ENCODE peak calls at places on chromosomes 16 and 17, in four cellular contexts. A is IMR-90; S is cardiac muscle cell; T is activated CD8-positive, alpha-beta T cell treated with anti-CD3 and anti-CD28 coated beads for 36 hours. H is an unnamed sample.

GRCh38 chr17:8470447-8471047 is 34.9 kb downstream of the NDEL1 start:
- DNase-seq in T (no peak), S (peak), A (no peak), H (no peak)

GRCh38 chr17:33302394-33302793 is 9.3 kb upstream of the ASIC2 start:
- DNase-seq in S (no peak), T (no peak), A (no peak), H (no peak)

GRCh38 chr17:79435296-79435695 is 175.6 kb downstream of the RBFOX3 start:
- DNase-seq in T (no peak), S (no peak), A (no peak), H (no peak)

GRCh38 chr17:80164185-80164584 is 5.6 kb upstream of the CARD14 start:
- DNase-seq in T (no peak), A (no peak), S (no peak), H (no peak)

GRCh38 chr16:24257965-24258364 is 1.8 kb downstream of the CACNG3 start:
- DNase-seq in A (no peak), T (no peak), S (peak), H (no peak)

GRCh38 chr17:16003841-16004240 is 4.2 kb downstream of the TTC19 start:
- DNase-seq in T (no peak), A (no peak), S (no peak), H (no peak)

GRCh38 chr17:81131486-81132196 is 33.7 kb upstream of the PVALEF start:
- DNase-seq in T (no peak), S (no peak), A (no peak), H (no peak)

GRCh38 chr16:31333686-31334649 is 21.0 kb upstream of the ITGAX start:
- DNase-seq in A (peak), S (peak), T (peak), H (peak)

GRCh38 chr17:15935891-15936290 is 9.0 kb upstream of the ADORA2B start:
- DNase-seq in T (no peak), S (no peak), A (no peak), H (no peak)

GRCh38 chr17:77602062-77602746 is 356.3 kb upstream of the TNRC6C start:
- DNase-seq in A (peak), S (peak), T (no peak), H (no peak)

GRCh38 chr17:45971698-45972141 is 27.3 kb upstream of the STH start:
- DNase-seq in A (no peak), T (no peak), S (no peak), H (no peak)

GRCh38 chr16:27241658-27242057 is 26.9 kb downstream of the NSMCE1 start:
- DNase-seq in T (no peak), S (no peak), A (peak), H (no peak)

GRCh38 chr17:2011421-2012371 is 13.4 kb downstream of the RTN4RL1 start:
- DNase-seq in A (no peak), T (no peak), S (peak), H (no peak)

GRCh38 chr17:70054961-70055360 is 20.1 kb upstream of the KCNJ16 start:
- DNase-seq in S (no peak), T (no peak), A (no peak), H (no peak)

GRCh38 chr17:79840204-79840988 is 1.2 kb upstream of the CBX4 start:
- DNase-seq in A (peak), S (peak), T (peak), H (no peak)

GRCh38 chr17:82592289-82592683 is 56.0 kb downstream of the WDR45B start:
- DNase-seq in A (no peak), T (no peak), S (no peak), H (no peak)

GRCh38 chr16:78106659-78107058 is 7.2 kb downstream of the WWOX start:
- DNase-seq in T (no peak), A (no peak), S (no peak), H (no peak)

GRCh38 chr16:83932955-83933673 is 19.9 kb upstream of the OSGIN1 start:
- DNase-seq in T (no peak), S (no peak), A (peak), H (no peak)

GRCh38 chr16:27317320-27317719 is 3.5 kb downstream of the IL4R start:
- DNase-seq in A (no peak), T (peak), S (no peak), H (no peak)

GRCh38 chr16:85735225-85735722 is 15.6 kb downstream of the C16orf74 start:
- DNase-seq in S (no peak), T (peak), A (no peak), H (peak)

GRCh38 chr16:28585674-28586073 is 11.2 kb downstream of the SULT1A2 start:
- DNase-seq in A (no peak), S (no peak), T (no peak), H (no peak)

GRCh38 chr16:57527027-57527426 is 9.3 kb downstream of the CCDC102A start:
- DNase-seq in A (no peak), S (no peak), T (no peak), H (no peak)
- TF ChIP-seq CTCF in A (no peak), S (no peak), T (no peak), H (no peak)

DNA sequence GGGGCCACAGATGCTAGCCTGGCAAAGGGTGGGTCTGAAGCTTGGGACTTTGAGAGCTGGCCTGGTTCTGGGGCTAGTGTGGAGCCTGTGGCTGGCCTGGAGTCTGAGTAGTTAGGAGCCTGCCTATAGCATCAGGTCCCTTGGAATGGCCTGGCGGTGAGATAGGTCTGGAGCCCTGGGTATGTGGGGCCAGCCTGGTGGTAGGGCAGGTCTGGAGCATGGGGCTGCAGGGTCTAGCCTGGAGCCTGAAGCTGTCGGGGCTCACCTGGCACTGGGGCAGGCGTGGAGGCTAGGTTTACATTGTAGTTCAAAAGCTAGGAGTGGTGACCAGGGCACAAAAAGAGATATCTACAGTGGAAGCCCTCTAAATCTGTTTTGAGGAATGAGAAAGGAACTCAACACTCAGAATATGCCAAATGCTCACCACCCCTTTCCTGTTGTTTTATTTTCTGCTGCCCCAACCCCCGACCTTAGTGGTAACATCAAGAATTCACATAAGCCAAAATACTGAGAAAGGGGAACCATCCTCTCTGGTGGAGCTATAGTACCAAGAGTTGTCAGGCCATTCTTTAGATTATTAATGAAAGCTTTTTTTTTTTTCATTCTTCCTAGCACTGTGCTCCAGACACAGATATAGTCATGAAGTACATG is 100.2 kb downstream of the TANC2 start:
- DNase-seq in T (no peak), S (no peak), A (no peak), H (no peak)
- TF ChIP-seq CTCF in T (no peak), S (no peak), A (no peak), H (no peak)

GRCh38 chr17:7190276-7190917 is 11.2 kb upstream of the ASGR1 start:
- DNase-seq in S (no peak), A (no peak), T (no peak), H (no peak)
- TF ChIP-seq CTCF in S (no peak), A (no peak), T (no peak), H (no peak)

GRCh38 chr17:75498726-75499213 is 16.6 kb downstream of the CASKIN2 start:
- DNase-seq in T (no peak), A (no peak), S (peak), H (no peak)
- TF ChIP-seq CTCF in T (no peak), A (no peak), S (no peak), H (no peak)

GRCh38 chr17:28147026-28147425 is 104.5 kb downstream of the NLK start:
- DNase-seq in T (no peak), A (peak), S (no peak), H (no peak)
- TF ChIP-seq CTCF in T (no peak), A (no peak), S (no peak), H (no peak)

GRCh38 chr17:47941246-47941997 is at the start of gene PNPO:
- DNase-seq in A (peak), S (peak), T (peak), H (peak)
- TF ChIP-seq CTCF in A (no peak), S (no peak), T (no peak), H (no peak)

DNA sequence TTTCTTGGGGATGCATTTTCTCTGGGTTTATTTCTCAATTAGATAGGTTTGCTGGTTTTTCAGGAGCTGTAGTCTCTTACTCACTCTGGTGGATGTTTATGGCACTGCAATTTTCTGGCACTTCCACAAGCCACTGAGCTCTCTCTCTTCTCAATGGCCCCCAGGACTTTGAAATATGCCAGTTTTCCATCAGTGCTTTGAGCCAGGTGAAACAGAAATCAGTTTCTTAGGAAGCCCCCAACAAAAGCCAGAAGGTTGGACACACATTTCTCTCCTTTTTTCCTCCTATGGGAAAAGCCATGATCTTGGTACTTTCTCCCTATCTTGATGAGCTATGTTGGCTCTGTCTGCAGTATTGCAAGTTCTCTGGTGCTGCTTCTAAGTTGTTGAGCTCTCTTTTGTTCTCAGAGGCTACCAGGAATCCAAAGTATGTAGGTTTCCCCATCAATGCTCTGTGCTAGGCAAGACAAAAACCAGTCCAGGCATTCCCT is 90.7 kb upstream of the SMIM36 start:
- DNase-seq in S (peak), A (peak), T (peak), H (peak)
- TF ChIP-seq CTCF in S (peak), A (peak), T (peak), H (peak)

DNA sequence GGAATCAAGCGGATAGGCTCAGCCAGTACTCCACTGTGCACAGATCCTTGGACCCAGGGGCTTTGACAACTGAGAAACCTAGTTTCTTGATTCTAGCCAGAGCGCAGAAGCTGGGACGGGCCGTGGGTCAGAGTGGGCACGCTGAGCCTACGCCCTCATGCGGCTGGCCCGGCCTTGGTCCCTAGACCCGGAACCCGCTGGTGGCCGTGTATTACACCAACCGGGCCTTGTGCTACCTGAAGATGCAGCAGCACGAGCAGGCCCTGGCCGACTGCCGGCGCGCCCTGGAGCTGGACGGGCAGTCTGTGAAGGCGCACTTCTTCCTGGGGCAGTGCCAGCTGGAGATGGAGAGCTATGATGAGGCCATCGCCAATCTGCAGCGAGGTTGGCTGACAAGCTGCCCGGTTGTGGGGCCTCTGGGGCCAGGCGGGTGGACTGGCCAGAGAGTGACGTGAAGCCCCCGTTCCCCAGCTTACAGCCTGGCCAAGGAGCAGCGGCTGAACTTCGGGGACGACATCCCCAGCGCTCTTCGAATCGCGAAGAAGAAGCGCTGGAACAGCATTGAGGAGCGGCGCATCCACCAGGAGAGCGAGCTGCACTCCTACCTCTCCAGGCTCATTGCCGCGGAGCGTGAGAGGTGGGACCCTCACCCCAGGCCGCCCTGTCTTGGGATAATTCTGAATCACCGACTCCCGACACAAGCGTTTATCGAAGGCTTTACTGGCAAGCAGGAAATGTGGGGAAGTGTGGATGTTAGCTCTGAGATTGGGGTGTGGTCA is 946 bp downstream of the STUB1 start:
- DNase-seq in S (peak), T (no peak), A (peak), H (no peak)
- TF ChIP-seq CTCF in S (peak), T (no peak), A (peak), H (peak)

GRCh38 chr17:28365487-28365886 is 488 bp upstream of the SEBOX start:
- DNase-seq in T (no peak), S (no peak), A (no peak), H (no peak)
- TF ChIP-seq CTCF in T (no peak), S (no peak), A (no peak), H (no peak)

DNA sequence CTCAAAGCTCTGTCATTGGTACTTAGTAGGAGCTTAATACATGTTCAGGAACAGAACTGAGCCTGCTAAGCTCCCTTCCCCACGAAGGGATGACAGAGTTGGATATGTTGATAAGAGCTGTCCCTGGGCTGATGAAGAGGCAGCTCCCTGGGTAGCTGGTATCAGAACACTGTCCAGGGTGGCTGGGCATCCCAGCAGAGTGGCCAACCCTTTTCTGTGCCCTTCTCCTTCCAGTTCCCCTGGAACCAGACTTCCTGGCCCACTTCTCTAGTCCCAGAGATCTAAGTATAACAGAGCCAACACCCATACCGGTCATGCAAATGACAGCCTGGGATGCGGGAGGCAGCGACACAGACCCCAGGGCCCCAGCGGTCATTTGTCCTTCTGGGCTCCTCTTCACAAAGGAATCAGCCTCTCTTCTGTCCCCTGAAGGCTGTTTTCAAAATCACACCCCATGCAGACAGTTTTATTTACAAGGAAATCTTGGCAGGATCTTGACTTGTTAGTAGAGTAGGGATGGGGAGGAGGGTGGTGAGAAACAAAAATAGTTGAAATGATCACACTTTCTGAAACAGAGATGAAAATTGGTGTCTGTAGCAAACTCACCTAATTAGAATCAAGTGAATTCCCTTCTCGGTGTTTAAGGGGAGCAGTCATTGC is 1.4 kb upstream of the RHBDL3 start:
- DNase-seq in A (no peak), T (no peak), S (no peak), H (no peak)
- TF ChIP-seq CTCF in A (no peak), T (no peak), S (peak), H (no peak)

H was measured in GM10248.